ENCODE peak calls at places on chromosome 6, in five cellular contexts. M is heart right ventricle, G is neural progenitor cell, D is body of pancreas, Y is left lung. K is an unnamed sample.

GRCh38 chr6:26224940-26225847 is 138.0 kb downstream of the HFE start:
- DNase-seq in M (no peak), G (peak), D (no peak), Y (no peak), K (no peak)

GRCh38 chr6:2916354-2916925 is 13.3 kb upstream of the SERPINB9 start:
- DNase-seq in M (no peak), G (no peak), D (no peak), Y (no peak), K (no peak)

GRCh38 chr6:126661646-126662045 is 321.7 kb downstream of the CENPW start:
- DNase-seq in M (no peak), G (no peak), D (no peak), Y (no peak), K (no peak)

GRCh38 chr6:166620478-166621113 is 6.5 kb downstream of the RPS6KA2 start:
- DNase-seq in M (no peak), G (no peak), D (peak), Y (no peak), K (no peak)

GRCh38 chr6:118630928-118631327 is 20.5 kb downstream of the CEP85L start:
- DNase-seq in M (no peak), G (no peak), D (no peak), Y (no peak), K (no peak)

GRCh38 chr6:89618026-89618425 is 20.5 kb downstream of the LYRM2 start:
- DNase-seq in M (no peak), G (no peak), D (no peak), Y (no peak), K (no peak)

GRCh38 chr6:151294561-151295101 is 54.9 kb downstream of the AKAP12 start:
- DNase-seq in M (no peak), G (no peak), D (no peak), Y (no peak), K (no peak)

GRCh38 chr6:9467746-9468145 is 947.1 kb downstream of the TFAP2A start:
- DNase-seq in M (no peak), G (no peak), D (no peak), Y (no peak), K (no peak)

GRCh38 chr6:2749972-2750600 is 636 bp downstream of the MYLK4 start:
- DNase-seq in M (peak), G (peak), D (peak), Y (no peak), K (no peak)

GRCh38 chr6:130307752-130308361 is 58.0 kb upstream of the TMEM200A start:
- DNase-seq in M (no peak), G (no peak), D (no peak), Y (no peak), K (no peak)

GRCh38 chr6:147283460-147283859 is 79.2 kb downstream of the STXBP5 start:
- DNase-seq in M (no peak), G (no peak), D (no peak), Y (no peak), K (no peak)

GRCh38 chr6:107441706-107442105 is 17.7 kb downstream of the PDSS2 start:
- DNase-seq in M (no peak), G (no peak), D (no peak), Y (no peak), K (no peak)

GRCh38 chr6:144104898-144105487 is 9.6 kb upstream of the SF3B5 start:
- DNase-seq in M (no peak), G (peak), D (peak), Y (no peak), K (no peak)

GRCh38 chr6:170147832-170148708 is 142.8 kb downstream of the DLL1 start:
- DNase-seq in M (no peak), G (peak), D (peak), Y (peak), K (peak)

GRCh38 chr6:138162104-138162946 is 586 bp downstream of the ARFGEF3 start:
- DNase-seq in M (peak), G (peak), D (peak), Y (no peak), K (peak)

GRCh38 chr6:7532232-7532631 is 9.2 kb upstream of the DSP start:
- DNase-seq in M (no peak), G (no peak), D (peak), Y (peak), K (peak)

GRCh38 chr6:116127771-116128493 is 2.0 kb upstream of the COL10A1 start:
- DNase-seq in M (no peak), G (no peak), D (no peak), Y (no peak), K (no peak)

GRCh38 chr6:36769676-36770499 is 69.4 kb downstream of the CPNE5 start:
- DNase-seq in M (no peak), G (no peak), D (no peak), Y (no peak), K (peak)
- H3K4me3 ChIP-seq in M (no peak), G (no peak), D (no peak), Y (no peak), K (no peak)

DNA sequence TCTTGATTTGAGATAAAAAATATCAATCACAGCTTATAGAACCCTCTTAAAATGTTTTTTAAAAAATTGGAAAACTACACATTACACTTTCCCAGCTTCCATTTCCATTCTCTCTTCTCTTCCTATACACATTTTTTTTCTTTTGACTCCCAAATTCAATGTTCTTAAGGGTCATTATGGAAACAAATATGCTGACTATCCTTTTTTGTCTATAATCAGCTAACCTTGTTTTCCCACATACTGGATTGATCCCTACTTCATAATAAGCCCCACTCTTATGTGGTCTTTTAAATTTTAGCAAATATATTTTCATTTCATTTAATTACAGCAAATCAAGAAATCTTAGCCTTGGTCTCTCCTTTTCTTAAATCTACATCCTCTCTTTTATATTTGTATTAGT is 378.4 kb downstream of the MEI4 start:
- DNase-seq in M (no peak), G (no peak), D (no peak), Y (no peak), K (no peak)
- TF ChIP-seq CTCF in M (no peak), G (no peak), D (no peak), Y (no peak), K (no peak)

GRCh38 chr6:36600564-36601146 is 6.5 kb downstream of the SRSF3 start:
- DNase-seq in M (no peak), G (no peak), D (no peak), Y (no peak), K (no peak)

GRCh38 chr6:36597775-36598174 is 3.6 kb downstream of the SRSF3 start:
- DNase-seq in M (no peak), G (no peak), D (no peak), Y (peak), K (no peak)

GRCh38 chr6:36598326-36598725 is 4.2 kb downstream of the SRSF3 start:
- DNase-seq in M (no peak), G (no peak), D (no peak), Y (no peak), K (no peak)

GRCh38 chr6:36598739-36599318 is 4.7 kb downstream of the SRSF3 start:
- DNase-seq in M (no peak), G (no peak), D (no peak), Y (no peak), K (no peak)

GRCh38 chr6:36599791-36600209 is 5.6 kb downstream of the SRSF3 start:
- DNase-seq in M (peak), G (peak), D (peak), Y (no peak), K (peak)
- H3K4me3 ChIP-seq in M (peak), G (peak), D (no peak), Y (no peak), K (peak)

GRCh38 chr6:95203153-95203754 is 374.1 kb upstream of the MANEA start:
- DNase-seq in M (no peak), G (peak), D (peak), Y (no peak), K (no peak)
- TF ChIP-seq CTCF in M (peak), G (peak), D (peak), Y (peak), K (peak)

GRCh38 chr6:135854799-135855198 is 3.3 kb downstream of the PDE7B start:
- DNase-seq in M (no peak), G (no peak), D (no peak), Y (no peak), K (no peak)

GRCh38 chr6:135853986-135854385 is 2.5 kb downstream of the PDE7B start:
- DNase-seq in M (no peak), G (no peak), D (no peak), Y (no peak), K (no peak)

GRCh38 chr6:135851442-135852271 is at the start of gene PDE7B:
- DNase-seq in M (peak), G (peak), D (peak), Y (peak), K (peak)

GRCh38 chr6:135852775-135853174 is 1.3 kb downstream of the PDE7B start:
- DNase-seq in M (no peak), G (no peak), D (no peak), Y (no peak), K (no peak)

GRCh38 chr6:135853227-135853626 is 1.7 kb downstream of the PDE7B start:
- DNase-seq in M (no peak), G (no peak), D (no peak), Y (no peak), K (no peak)
- H3K4me3 ChIP-seq in M (peak), G (no peak), D (no peak), Y (no peak), K (no peak)

DNA sequence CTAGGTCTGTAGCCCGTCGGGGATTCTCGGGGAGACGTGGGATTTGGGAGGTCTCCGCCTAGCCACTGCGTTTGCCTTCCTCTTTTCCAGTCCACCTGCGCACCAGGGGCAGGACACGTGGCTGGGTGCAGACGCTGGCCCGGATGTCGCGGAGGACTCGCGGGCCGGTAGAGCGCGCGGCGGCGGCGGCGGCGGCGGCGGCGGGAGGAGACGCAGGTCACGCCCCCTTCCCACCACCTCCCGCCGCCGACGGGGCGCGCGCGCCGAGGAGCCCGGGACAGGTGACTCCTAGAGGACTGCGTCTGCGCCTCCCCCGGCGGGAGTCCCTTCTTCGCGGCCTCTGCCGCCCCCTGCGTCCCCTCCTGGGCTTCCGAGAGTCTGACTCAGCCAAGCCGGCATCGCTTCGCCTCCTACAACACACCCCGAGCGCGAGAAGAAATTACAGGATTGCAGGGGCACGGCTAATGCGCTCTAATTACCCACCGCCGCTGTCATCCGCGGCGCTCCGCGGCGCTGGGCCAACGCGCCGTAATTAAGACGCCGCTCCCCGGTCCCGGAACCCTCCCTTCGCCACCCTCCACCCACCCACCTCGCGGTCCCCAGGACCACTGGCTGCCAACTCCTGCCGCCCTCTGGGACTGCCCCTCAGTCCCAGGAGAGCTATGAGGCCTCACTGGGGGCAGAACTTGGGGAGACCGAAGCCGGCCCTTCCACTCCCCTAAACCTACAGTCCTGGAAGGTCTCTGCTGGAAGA is 124.5 kb downstream of the MRPL14 start:
- DNase-seq in M (peak), G (peak), D (peak), Y (peak), K (peak)
- TF ChIP-seq CTCF in M (peak), G (peak), D (no peak), Y (no peak), K (no peak)